ENCODE peak calls at places on chromosomes 1 and 21, in ten cellular contexts. M is prostate gland, B is endothelial cell of umbilical vein, Q is stomach, Z is sigmoid colon, S is spleen, H is GM23338, L is Panc1, X is esophagus muscularis mucosa, A is GM12878. W is an unnamed sample.
A peak's percentile ranks its signal among the peaks of the same experiment; 100 is the strongest.

GRCh38 chr21:35394634-35395369 is 345.7 kb upstream of the RUNX1 start:
- DNase-seq in M (no peak), B (no peak), Q (no peak), Z (no peak), S (no peak), H (no peak), L (no peak), X (no peak), A (no peak), W (no peak)

GRCh38 chr1:61241411-61241838 is 159.1 kb downstream of the NFIA start:
- DNase-seq in M (peak; percentile 80), B (peak; percentile 54), Q (no peak), Z (peak; percentile 89), S (no peak), H (no peak), L (no peak), X (peak; percentile 94), A (no peak), W (peak; percentile 84)

GRCh38 chr1:226541631-226542622 is 6.6 kb upstream of the STUM start:
- DNase-seq in M (no peak), B (peak; percentile 13), Q (peak; percentile 66), Z (peak; percentile 71), S (no peak), H (no peak), L (no peak), X (no peak), A (no peak), W (no peak)

GRCh38 chr1:243420968-243421675 is 165.3 kb downstream of the SDCCAG8 start:
- DNase-seq in M (no peak), B (no peak), Q (no peak), Z (no peak), S (no peak), H (no peak), L (no peak), X (no peak), A (no peak), W (no peak)

GRCh38 chr21:36851121-36851520 is 115.3 kb downstream of the HLCS start:
- DNase-seq in M (no peak), B (no peak), Q (no peak), Z (no peak), S (no peak), H (no peak), L (no peak), X (no peak), A (no peak), W (no peak)

GRCh38 chr1:45643341-45643740 is 19.5 kb upstream of the CCDC17 start:
- DNase-seq in M (no peak), B (no peak), Q (no peak), Z (no peak), S (no peak), H (no peak), L (no peak), X (no peak), A (no peak), W (no peak)

GRCh38 chr1:46493316-46494032 is 3.8 kb downstream of the DMBX1 start:
- DNase-seq in M (no peak), B (no peak), Q (no peak), Z (no peak), S (peak; percentile 52), H (no peak), L (no peak), X (no peak), A (no peak), W (no peak)

GRCh38 chr1:111649227-111649626 is 29.6 kb downstream of the RAP1A start:
- DNase-seq in M (no peak), B (no peak), Q (no peak), Z (no peak), S (no peak), H (no peak), L (no peak), X (no peak), A (no peak), W (no peak)

GRCh38 chr1:2636733-2637132 is 3.9 kb upstream of the MMEL1 start:
- DNase-seq in M (no peak), B (no peak), Q (no peak), Z (peak; percentile 60), S (peak; percentile 62), H (no peak), L (no peak), X (no peak), A (no peak), W (peak; percentile 61)

GRCh38 chr1:119714583-119714982 is 2.8 kb downstream of the PHGDH start:
- DNase-seq in M (no peak), B (no peak), Q (no peak), Z (no peak), S (no peak), H (peak; percentile 38), L (no peak), X (peak; percentile 78), A (no peak), W (no peak)

GRCh38 chr1:62045579-62045978 is 149.1 kb upstream of the L1TD1 start:
- DNase-seq in M (no peak), B (no peak), Q (no peak), Z (no peak), S (no peak), H (no peak), L (no peak), X (no peak), A (no peak), W (no peak)

GRCh38 chr1:2344744-2345296 is 46.5 kb downstream of the MORN1 start:
- DNase-seq in M (no peak), B (no peak), Q (no peak), Z (peak; percentile 45), S (peak; percentile 40), H (no peak), L (no peak), X (no peak), A (no peak), W (no peak)

GRCh38 chr1:153752561-153753195 is 22.5 kb upstream of the SLC27A3 start:
- DNase-seq in M (no peak), B (peak; percentile 85), Q (no peak), Z (peak; percentile 92), S (peak; percentile 18), H (no peak), L (no peak), X (no peak), A (no peak), W (no peak)

GRCh38 chr1:231252336-231252735 is 11.3 kb downstream of the GNPAT start:
- DNase-seq in M (no peak), B (no peak), Q (no peak), Z (no peak), S (no peak), H (peak; percentile 21), L (no peak), X (no peak), A (no peak), W (no peak)

GRCh38 chr1:207259391-207259790 is 62.1 kb upstream of the CD55 start:
- DNase-seq in M (no peak), B (peak; percentile 78), Q (no peak), Z (no peak), S (no peak), H (peak; percentile 69), L (no peak), X (no peak), A (no peak), W (no peak)

GRCh38 chr1:168734946-168735345 is 5.9 kb upstream of the DPT start:
- DNase-seq in M (no peak), B (no peak), Q (no peak), Z (no peak), S (no peak), H (no peak), L (no peak), X (no peak), A (no peak), W (no peak)

GRCh38 chr1:199410462-199410861 is 617.0 kb upstream of the NR5A2 start:
- DNase-seq in M (no peak), B (no peak), Q (no peak), Z (no peak), S (no peak), H (no peak), L (no peak), X (no peak), A (no peak), W (no peak)

GRCh38 chr1:156474966-156475365 is 25.6 kb downstream of the MEF2D start:
- DNase-seq in M (no peak), B (no peak), Q (no peak), Z (peak; percentile 69), S (peak; percentile 51), H (no peak), L (no peak), X (no peak), A (no peak), W (no peak)

GRCh38 chr1:156477526-156478249 is 22.9 kb downstream of the MEF2D start:
- DNase-seq in M (no peak), B (no peak), Q (no peak), Z (peak; percentile 57), S (no peak), H (no peak), L (no peak), X (no peak), A (no peak), W (no peak)

GRCh38 chr1:156478250-156478627 is 22.3 kb downstream of the MEF2D start:
- DNase-seq in M (no peak), B (no peak), Q (no peak), Z (no peak), S (no peak), H (no peak), L (no peak), X (no peak), A (no peak), W (no peak)

GRCh38 chr1:156476501-156477298 is 23.9 kb downstream of the MEF2D start:
- DNase-seq in M (no peak), B (peak; percentile 45), Q (no peak), Z (peak; percentile 88), S (no peak), H (peak; percentile 47), L (no peak), X (no peak), A (no peak), W (no peak)

GRCh38 chr1:156475568-156476500 is 24.7 kb downstream of the MEF2D start:
- DNase-seq in M (peak; percentile 48), B (no peak), Q (peak; percentile 66), Z (peak; percentile 99), S (peak; percentile 67), H (no peak), L (no peak), X (peak; percentile 97), A (no peak), W (peak; percentile 94)
- TF ChIP-seq POLR2AphosphoS5 in M (peak; percentile 75), B (no peak), Q (peak; percentile 89), Z (peak; percentile 91), S (peak; percentile 14), H (no peak), L (no peak), X (peak; percentile 99), A (no peak), W (no peak)

GRCh38 chr1:54486864-54487263 is 61.2 kb upstream of the ACOT11 start:
- DNase-seq in M (no peak), B (peak; percentile 37), Q (no peak), Z (no peak), S (no peak), H (no peak), L (no peak), X (no peak), A (no peak), W (no peak)
- H3K4me3 ChIP-seq in M (no peak overlapping the region), B (no peak overlapping the region), Q (no peak overlapping the region), Z (no peak overlapping the region), S (no peak overlapping the region), H (peak overlapping the region; percentile 91), L (no peak overlapping the region), X (no peak overlapping the region), A (no peak overlapping the region), W (peak overlapping the region; percentile 74)

GRCh38 chr1:156767101-156767878 is at the start of gene PRCC:
- DNase-seq in M (peak; percentile 99), B (peak; percentile 100), Q (peak; percentile 97), Z (peak; percentile 99), S (peak; percentile 99), H (peak; percentile 99), L (peak; percentile 100), X (peak; percentile 99), A (peak; percentile 100), W (peak; percentile 99)
- TF ChIP-seq POLR2AphosphoS5 in M (peak; percentile 99), B (peak; percentile 40), Q (peak; percentile 92), Z (peak; percentile 79), S (peak; percentile 86), H (peak; percentile 73), L (peak; percentile 51), X (peak; percentile 92), A (peak; percentile 85), W (peak; percentile 1)

GRCh38 chr1:156747737-156748669 is 3.5 kb downstream of the HDGF start:
- DNase-seq in M (no peak), B (peak; percentile 17), Q (no peak), Z (no peak), S (no peak), H (no peak), L (no peak), X (no peak), A (no peak), W (no peak)
- H3K4me3 ChIP-seq in M (peak overlapping the region; percentile 39), B (peak overlapping the region; percentile 39), Q (peak overlapping the region; percentile 99), Z (peak overlapping the region; percentile 99), S (peak overlapping the region; percentile 93), H (peak overlapping the region; percentile 88), L (peak overlapping the region; percentile 80), X (peak overlapping the region; percentile 87), A (peak overlapping the region; percentile 99), W (peak overlapping the region; percentile 96)